ENCODE peak calls at places on chromosomes 7 and 10, in eight cellular contexts. D is cardiac fibroblast, N is OCI-LY7, M is fibroblast of the aortic adventitia, W is B cell, Q is HFF-Myc, O is right atrium auricular region, G is GM23338. F is an unnamed sample.

GRCh38 chr7:79666472-79666871 is 213.0 kb upstream of the MAGI2 start:
- DNase-seq in M (no peak), Q (no peak), G (peak; percentile 30), O (no peak), W (no peak), N (no peak), D (no peak), F (no peak)

GRCh38 chr10:112526130-112526529 is 79.1 kb downstream of the VTI1A start:
- DNase-seq in N (no peak), W (no peak), Q (no peak), G (no peak), M (no peak), D (no peak), O (no peak), F (peak; percentile 18)

GRCh38 chr7:24854866-24855265 is 97.6 kb upstream of the GSDME start:
- DNase-seq in Q (no peak), D (peak; percentile 10), M (peak; percentile 33), G (no peak), O (no peak), N (no peak), W (no peak), F (no peak)

GRCh38 chr10:113806503-113806902 is 47.4 kb downstream of the DCLRE1A start:
- DNase-seq in Q (no peak), O (no peak), N (no peak), W (no peak), D (no peak), M (no peak), G (no peak), F (no peak)

GRCh38 chr10:15341502-15342128 is 29.5 kb downstream of the FAM171A1 start:
- DNase-seq in N (no peak), D (no peak), G (no peak), W (no peak), O (no peak), M (no peak), Q (no peak), F (no peak)

GRCh38 chr10:61164458-61165160 is 220.6 kb upstream of the RHOBTB1 start:
- DNase-seq in G (no peak), N (no peak), O (no peak), W (no peak), Q (no peak), M (no peak), D (peak; percentile 45), F (no peak)

GRCh38 chr7:130070900-130071622 is 727 bp downstream of the KLHDC10 start:
- DNase-seq in Q (no peak), W (no peak), D (no peak), O (no peak), G (peak; percentile 27), N (no peak), M (peak; percentile 28), F (no peak)

GRCh38 chr7:75905785-75906604 is 9.0 kb upstream of the POR start:
- DNase-seq in D (peak; percentile 81), N (no peak), G (peak; percentile 72), O (peak; percentile 91), W (no peak), M (peak; percentile 73), Q (no peak), F (no peak)

GRCh38 chr7:66697451-66698438 is 42.8 kb upstream of the RABGEF1 start:
- DNase-seq in D (peak; percentile 60), W (no peak), Q (no peak), M (peak; percentile 79), G (no peak), N (no peak), O (no peak), F (no peak)

DNA sequence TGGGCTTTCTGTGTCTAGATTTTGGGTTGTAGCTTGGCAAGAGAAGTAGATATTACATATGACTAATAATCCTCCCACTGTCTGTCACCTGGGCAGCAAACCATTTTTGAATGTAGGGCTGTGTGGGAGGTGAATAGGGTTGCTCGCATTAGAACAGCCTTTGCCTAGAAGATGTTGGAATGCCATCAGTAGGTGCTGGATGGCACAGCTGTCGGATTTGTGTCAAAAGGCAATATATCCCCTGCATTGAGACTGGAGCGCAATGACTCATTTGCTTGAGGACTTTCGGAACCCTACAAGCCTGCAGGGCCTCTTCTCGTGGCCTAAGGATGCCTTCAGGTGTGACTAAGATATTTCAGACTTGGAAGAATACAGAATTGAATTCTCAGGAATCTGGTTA is 323.8 kb downstream of the GPR158 start:
- DNase-seq in G (no peak), D (no peak), O (no peak), N (no peak), M (no peak), W (no peak), Q (no peak), F (no peak)
- TF ChIP-seq CTCF in G (no peak), D (no peak), O (no peak), N (no peak), M (no peak), W (no peak), Q (no peak), F (no peak)

GRCh38 chr7:135512135-135512887 is 2.4 kb upstream of the CNOT4 start:
- DNase-seq in D (peak; percentile 82), Q (peak; percentile 31), G (peak; percentile 89), N (peak; percentile 85), O (peak; percentile 26), W (peak; percentile 68), M (peak; percentile 65), F (peak; percentile 62)
- TF ChIP-seq CTCF in D (peak; percentile 53), Q (peak; percentile 55), G (peak; percentile 61), N (peak; percentile 82), O (peak; percentile 63), W (peak; percentile 81), M (peak; percentile 49), F (peak; percentile 55)

GRCh38 chr7:78140109-78140508 is 341.5 kb downstream of the PHTF2 start:
- DNase-seq in D (no peak), O (no peak), G (no peak), N (no peak), M (no peak), W (no peak), Q (no peak), F (no peak)
- TF ChIP-seq CTCF in D (no peak), O (no peak), G (no peak), N (no peak), M (no peak), W (no peak), Q (no peak), F (no peak)

DNA sequence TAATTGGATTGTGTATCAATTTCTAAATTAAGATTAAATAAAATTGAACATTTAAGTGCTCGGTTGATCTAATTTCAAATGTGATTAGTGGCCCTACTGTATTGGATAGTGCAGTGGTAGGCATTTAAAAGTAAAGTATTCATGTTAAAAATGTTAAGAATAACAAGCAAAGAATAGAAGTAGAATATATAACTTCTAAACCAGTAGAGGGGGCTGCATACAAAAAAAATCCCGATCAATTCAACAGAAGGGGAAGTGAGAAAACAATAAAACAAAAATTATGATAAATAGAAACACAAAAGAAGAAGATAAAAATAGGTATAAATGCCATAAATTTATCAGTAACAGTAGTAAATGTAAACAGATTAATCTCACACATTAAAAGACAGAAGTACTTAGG is 24.9 kb upstream of the WDFY4 start:
- DNase-seq in D (peak; percentile 33), Q (no peak), O (no peak), N (peak; percentile 65), G (peak; percentile 46), M (peak; percentile 17), W (peak; percentile 66), F (peak; percentile 48)
- TF ChIP-seq CTCF in D (peak; percentile 34), Q (peak; percentile 21), O (peak; percentile 43), N (peak; percentile 96), G (peak; percentile 74), M (peak; percentile 39), W (peak; percentile 86), F (peak; percentile 37)

GRCh38 chr10:98795467-98795866 is 348.7 kb upstream of the HPS1 start:
- DNase-seq in O (no peak), D (no peak), Q (no peak), G (no peak), N (no peak), W (no peak), M (no peak), F (no peak)

DNA sequence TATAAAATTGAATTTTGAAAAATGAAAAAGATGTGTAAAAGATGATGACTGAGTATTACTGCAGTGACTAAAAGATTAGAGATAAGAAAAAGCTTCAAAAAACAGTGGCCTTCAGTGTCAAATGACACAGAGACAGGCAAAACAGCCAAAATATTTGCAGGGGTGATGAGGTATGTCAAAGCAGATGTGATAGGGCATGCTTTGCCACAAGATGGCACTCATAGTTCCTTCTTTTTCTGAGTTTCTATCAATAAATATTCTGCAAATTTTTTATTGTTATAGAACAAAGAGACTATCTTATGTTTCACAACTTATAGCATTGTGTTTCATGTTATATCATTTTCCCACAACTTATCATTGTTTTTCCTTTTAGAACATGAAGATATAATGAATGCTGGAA is 344.1 kb upstream of the HPS1 start:
- DNase-seq in N (peak; percentile 1), D (peak; percentile 5), G (peak; percentile 30), Q (peak; percentile 3), W (peak; percentile 8), M (no peak), O (no peak), F (peak; percentile 22)
- TF ChIP-seq CTCF in N (peak; percentile 72), D (no peak), G (peak; percentile 71), Q (peak; percentile 51), W (no peak), M (no peak), O (peak; percentile 21), F (no peak)

GRCh38 chr7:123748171-123748733 is 551 bp downstream of the WASL start:
- DNase-seq in D (peak; percentile 45), O (peak; percentile 63), Q (no peak), G (peak; percentile 52), N (peak; percentile 62), W (peak; percentile 40), M (peak; percentile 28), F (peak; percentile 47)

GRCh38 chr7:123747620-123748141 is 1.1 kb downstream of the WASL start:
- DNase-seq in Q (peak; percentile 35), G (peak; percentile 83), M (peak; percentile 73), W (peak; percentile 14), D (peak; percentile 76), N (peak; percentile 30), O (peak; percentile 63), F (peak; percentile 22)

GRCh38 chr7:123748734-123749536 is at the start of gene WASL:
- DNase-seq in N (peak; percentile 93), O (peak; percentile 91), G (peak; percentile 94), W (peak; percentile 95), Q (peak; percentile 53), M (peak; percentile 83), D (peak; percentile 90), F (peak; percentile 90)

GRCh38 chr7:123750389-123751230 is 1.8 kb upstream of the WASL start:
- DNase-seq in M (no peak), W (no peak), D (no peak), N (no peak), O (no peak), Q (no peak), G (no peak), F (no peak)

GRCh38 chr7:123749537-123749857 is 694 bp upstream of the WASL start:
- DNase-seq in O (peak; percentile 71), G (no peak), Q (no peak), N (peak; percentile 66), M (peak; percentile 71), D (peak; percentile 87), W (no peak), F (no peak)
- TF ChIP-seq CTCF in O (no peak), G (no peak), Q (no peak), N (no peak), M (peak; percentile 33), D (no peak), W (no peak), F (no peak)

F was measured in GM10248.